ENCODE peak calls at places on chromosome 15, in eight cellular contexts. V is MG63; P is CD4-positive, CD25-positive, alpha-beta regulatory T cell; G is CD8-positive, alpha-beta memory T cell; D is breast epithelium; M is GM23248; N is IMR-90; F is body of pancreas. J is an unnamed sample.

GRCh38 chr15:74038707-74039655 is 43.4 kb downstream of the GOLGA6A start:
- DNase-seq in M (peak; percentile 57), N (peak; percentile 77), V (no peak), G (no peak), F (no peak), P (no peak), D (no peak), J (no peak)

GRCh38 chr15:25832158-25832557 is 31.0 kb downstream of the ATP10A start:
- DNase-seq in N (peak; percentile 50), M (peak; percentile 66), G (no peak), D (no peak), V (no peak), F (no peak), P (no peak), J (peak; percentile 3)

GRCh38 chr15:71133734-71134464 is 18.6 kb downstream of the THSD4 start:
- DNase-seq in F (peak; percentile 37), G (no peak), V (no peak), D (no peak), M (no peak), P (no peak), N (no peak), J (no peak)

GRCh38 chr15:45728641-45729040 is 93.8 kb downstream of the SQOR start:
- DNase-seq in V (no peak), F (no peak), P (no peak), M (no peak), G (no peak), D (no peak), N (no peak), J (no peak)

GRCh38 chr15:38691951-38692788 is 127.6 kb upstream of the RASGRP1 start:
- DNase-seq in F (no peak), G (no peak), V (no peak), N (no peak), M (no peak), D (no peak), P (no peak), J (no peak)

GRCh38 chr15:77768107-77768506 is 135.4 kb upstream of the LINGO1 start:
- DNase-seq in V (no peak), G (no peak), M (no peak), P (no peak), N (no peak), F (no peak), D (no peak), J (no peak)

GRCh38 chr15:72532991-72533601 is 59.0 kb downstream of the ARIH1 start:
- DNase-seq in P (peak; percentile 25), V (no peak), F (no peak), N (no peak), D (no peak), G (no peak), M (no peak), J (peak; percentile 11)

GRCh38 chr15:87213646-87214045 is 1042.9 kb downstream of the NTRK3 start:
- DNase-seq in V (no peak), F (no peak), M (no peak), G (no peak), P (no peak), D (no peak), N (no peak), J (no peak)

GRCh38 chr15:38217181-38217580 is 35.5 kb upstream of the SPRED1 start:
- DNase-seq in V (no peak), D (no peak), F (no peak), P (no peak), M (peak; percentile 49), G (no peak), N (peak; percentile 76), J (peak; percentile 95)

GRCh38 chr15:31216210-31216911 is 110.3 kb upstream of the KLF13 start:
- DNase-seq in F (peak; percentile 67), P (peak; percentile 38), N (no peak), G (peak; percentile 73), V (peak; percentile 72), M (peak; percentile 46), D (peak; percentile 77), J (peak; percentile 46)

GRCh38 chr15:69303337-69304175 is 4.8 kb downstream of the PAQR5 start:
- DNase-seq in M (peak; percentile 32), D (no peak), F (no peak), P (no peak), G (no peak), V (peak; percentile 52), N (peak; percentile 55), J (no peak)

GRCh38 chr15:50945725-50946124 is 37.2 kb downstream of the AP4E1 start:
- DNase-seq in N (peak; percentile 28), D (no peak), P (no peak), G (no peak), F (no peak), M (peak; percentile 31), V (no peak), J (no peak)

DNA sequence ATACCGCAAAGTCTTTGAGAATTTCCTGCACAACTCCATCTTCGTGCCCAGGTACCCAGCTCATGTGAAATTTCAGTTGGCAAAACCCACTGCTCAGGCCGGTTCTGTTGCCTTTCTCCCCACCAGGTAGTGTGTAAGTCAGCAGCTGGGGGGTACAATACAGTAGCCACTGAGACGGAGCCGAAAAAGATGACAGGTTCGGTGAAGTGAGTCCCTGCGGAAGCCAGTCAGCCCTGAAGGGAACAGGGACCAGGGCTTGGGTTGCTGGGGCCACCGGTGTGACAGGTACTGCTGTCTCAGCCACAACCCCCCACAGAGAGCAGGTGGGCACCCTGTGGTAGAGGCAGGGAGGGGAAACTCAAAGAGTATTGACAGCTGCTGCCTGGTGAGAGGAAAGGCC is 90.8 kb downstream of the PGPEP1L start:
- DNase-seq in D (no peak), P (no peak), V (no peak), M (no peak), F (no peak), N (no peak), G (no peak), J (no peak)
- H3K27me3 ChIP-seq in D (no peaks in the 10 kb centered on the region), P (no peaks in the 10 kb centered on the region), V (no peaks in the 10 kb centered on the region), M (no peaks in the 10 kb centered on the region), F (no peaks in the 10 kb centered on the region), N (no peaks in the 10 kb centered on the region), G (no peaks in the 10 kb centered on the region), J (no peaks in the 10 kb centered on the region)

GRCh38 chr15:89345245-89345644 is 10.6 kb upstream of the POLG start:
- DNase-seq in P (no peak), D (no peak), N (no peak), V (no peak), F (no peak), M (no peak), G (no peak), J (no peak)
- H3K27me3 ChIP-seq in P (peaks cover 2% of the 10 kb centered on the region), D (no peaks in the 10 kb centered on the region), N (peaks cover 60% of the 10 kb centered on the region), V (no peaks in the 10 kb centered on the region), F (no peaks in the 10 kb centered on the region), M (peaks cover 53% of the 10 kb centered on the region), G (peaks cover 7% of the 10 kb centered on the region), J (peaks cover 24% of the 10 kb centered on the region)

GRCh38 chr15:76061700-76062099 is 1.9 kb downstream of the TMEM266 start:
- DNase-seq in N (no peak), D (no peak), G (no peak), V (no peak), P (no peak), F (no peak), M (no peak), J (no peak)
- H3K27me3 ChIP-seq in N (peaks cover 78% of the 10 kb centered on the region), D (peaks cover 5% of the 10 kb centered on the region), G (peaks cover 23% of the 10 kb centered on the region), V (peaks cover 73% of the 10 kb centered on the region), P (peaks cover 72% of the 10 kb centered on the region), F (no peaks in the 10 kb centered on the region), M (peaks cover 74% of the 10 kb centered on the region), J (peaks cover 12% of the 10 kb centered on the region)

GRCh38 chr15:93965491-93965890 is 265.9 kb upstream of the MCTP2 start:
- DNase-seq in G (no peak), P (no peak), D (no peak), M (no peak), F (no peak), V (no peak), N (no peak), J (no peak)
- H3K27me3 ChIP-seq in G (no peaks in the 10 kb centered on the region), P (no peaks in the 10 kb centered on the region), D (no peaks in the 10 kb centered on the region), M (no peaks in the 10 kb centered on the region), F (no peaks in the 10 kb centered on the region), V (no peaks in the 10 kb centered on the region), N (no peaks in the 10 kb centered on the region), J (no peaks in the 10 kb centered on the region)

GRCh38 chr15:23646165-23647000 is 1.3 kb downstream of the MAGEL2 start:
- DNase-seq in G (no peak), N (no peak), F (no peak), V (no peak), P (no peak), M (no peak), D (no peak), J (no peak)

GRCh38 chr15:23647421-23648375 is at the start of gene MAGEL2:
- DNase-seq in F (no peak), V (no peak), P (no peak), M (peak; percentile 30), N (no peak), G (no peak), D (no peak), J (peak; percentile 43)

GRCh38 chr15:23648920-23649515 is 1.4 kb upstream of the MAGEL2 start:
- DNase-seq in N (no peak), F (peak; percentile 52), G (no peak), D (no peak), M (peak; percentile 33), V (peak; percentile 22), P (peak; percentile 5), J (peak; percentile 38)

GRCh38 chr15:23645379-23646164 is 2.1 kb downstream of the MAGEL2 start:
- DNase-seq in M (no peak), V (no peak), P (no peak), F (no peak), D (no peak), G (no peak), N (no peak), J (no peak)

GRCh38 chr15:23647001-23647295 is 719 bp downstream of the MAGEL2 start:
- DNase-seq in M (no peak), N (no peak), G (no peak), V (no peak), F (no peak), D (no peak), P (no peak), J (no peak)
- H3K27me3 ChIP-seq in M (peaks cover 20% of the 10 kb centered on the region), N (no peaks in the 10 kb centered on the region), G (peaks cover 2% of the 10 kb centered on the region), V (peaks cover 10% of the 10 kb centered on the region), F (no peaks in the 10 kb centered on the region), D (peaks cover 36% of the 10 kb centered on the region), P (no peaks in the 10 kb centered on the region), J (peaks cover 7% of the 10 kb centered on the region)

J was measured in SJCRH30.